ENCODE peak calls at places on chromosomes 4 and X, in eight cellular contexts. D is fibroblast of mammary gland, F is thoracic aorta, I is hypothalamus, M is amniotic stem cell, H is HepG2, R is astrocyte of the spinal cord, G is kidney glomerular epithelial cell. A is an unnamed sample.

GRCh38 chr4:93776386-93777080 is 52.0 kb upstream of the ATOH1 start:
- DNase-seq in F (no peak), I (no peak), H (no peak), G (peak), D (peak), M (no peak), R (peak), A (no peak)

GRCh38 chr4:76280488-76281441 is 25.8 kb upstream of the STBD1 start:
- DNase-seq in M (no peak), G (no peak), I (no peak), D (no peak), R (no peak), F (no peak), H (no peak), A (no peak)

GRCh38 chrX:26026179-26026578 is 112.0 kb upstream of the MAGEB18 start:
- DNase-seq in R (peak), H (no peak), F (no peak), D (no peak), M (no peak), I (no peak), G (no peak), A (no peak)

GRCh38 chrX:84046403-84046984 is 141.5 kb downstream of the RPS6KA6 start:
- DNase-seq in M (no peak), F (no peak), R (peak), D (peak), H (peak), G (no peak), I (no peak), A (peak)

GRCh38 chrX:3420316-3420715 is 73.9 kb upstream of the MXRA5 start:
- DNase-seq in I (no peak), H (no peak), R (no peak), F (no peak), D (no peak), G (no peak), M (no peak), A (no peak)

GRCh38 chr4:18214656-18215055 is 193.1 kb upstream of the LCORL start:
- DNase-seq in F (no peak), G (no peak), H (no peak), I (no peak), D (no peak), M (no peak), R (no peak), A (no peak)

GRCh38 chr4:37822220-37822619 is 4.3 kb upstream of the PGM2 start:
- DNase-seq in G (no peak), R (no peak), I (no peak), M (no peak), H (no peak), F (no peak), D (peak), A (no peak)

GRCh38 chr4:86543560-86544312 is 50.4 kb upstream of the PTPN13 start:
- DNase-seq in I (no peak), D (no peak), R (peak), F (no peak), M (no peak), H (no peak), G (peak), A (peak)

GRCh38 chrX:152824841-152825374 is 5.6 kb downstream of the CETN2 start:
- DNase-seq in R (no peak), G (no peak), H (no peak), F (no peak), M (no peak), D (peak), I (no peak), A (no peak)

GRCh38 chr4:7394681-7395451 is 39.9 kb downstream of the PSAPL1 start:
- DNase-seq in H (no peak), D (no peak), R (no peak), I (no peak), G (no peak), F (no peak), M (no peak), A (no peak)

GRCh38 chrX:139766545-139766983 is 58.6 kb upstream of the MCF2 start:
- DNase-seq in M (no peak), R (no peak), F (no peak), G (no peak), H (no peak), D (no peak), I (no peak), A (no peak)

GRCh38 chr4:145285928-145286327 is 105.5 kb upstream of the OTUD4 start:
- DNase-seq in F (no peak), I (no peak), H (no peak), M (no peak), R (peak), G (peak), D (peak), A (peak)

GRCh38 chr4:118389731-118390520 is 37.1 kb upstream of the PRSS12 start:
- DNase-seq in F (no peak), G (no peak), D (no peak), M (no peak), R (no peak), H (no peak), I (no peak), A (no peak)

GRCh38 chr4:15717126-15717525 is 14.3 kb downstream of the BST1 start:
- DNase-seq in D (no peak), R (peak), I (no peak), M (no peak), F (no peak), G (peak), H (no peak), A (peak)

GRCh38 chr4:160129439-160129838 is 1026.6 kb downstream of the RAPGEF2 start:
- DNase-seq in I (no peak), R (peak), D (peak), G (peak), H (no peak), M (no peak), F (no peak), A (peak)

GRCh38 chrX:139811942-139812629 is 104.1 kb upstream of the MCF2 start:
- DNase-seq in H (no peak), F (no peak), I (no peak), M (no peak), D (no peak), R (no peak), G (no peak), A (no peak)

GRCh38 chrX:75273483-75273882 is 402 bp upstream of the UPRT start:
- DNase-seq in I (no peak), R (no peak), M (no peak), H (no peak), D (no peak), F (no peak), G (peak), A (no peak)

GRCh38 chr4:41880022-41880837 is 55.0 kb upstream of the TMEM33 start:
- DNase-seq in G (no peak), F (no peak), R (no peak), D (no peak), M (no peak), I (no peak), H (no peak), A (no peak)

GRCh38 chr4:138561906-138562305 is 319.8 kb upstream of the SLC7A11 start:
- DNase-seq in D (no peak), F (no peak), I (no peak), G (no peak), R (no peak), M (no peak), H (no peak), A (no peak)

GRCh38 chrX:109733658-109734022 is 583 bp upstream of the ACSL4 start:
- DNase-seq in H (no peak), D (no peak), M (no peak), I (no peak), R (no peak), G (no peak), F (no peak), A (no peak)

GRCh38 chr4:64407000-64407399 is 2.2 kb downstream of the TECRL start:
- DNase-seq in M (no peak), G (no peak), F (no peak), H (no peak), D (no peak), I (no peak), R (no peak), A (no peak)

GRCh38 chr4:120071192-120071795 is 4.6 kb upstream of the MAD2L1 start:
- DNase-seq in G (peak), R (peak), F (no peak), I (no peak), M (peak), D (peak), H (peak), A (peak)

GRCh38 chrX:113408843-113409242 is 568.2 kb upstream of the AMOT start:
- DNase-seq in H (no peak), R (no peak), I (no peak), M (no peak), F (no peak), D (no peak), G (no peak), A (no peak)

GRCh38 chr4:76784237-76784636 is 113.7 kb downstream of the SOWAHB start:
- DNase-seq in H (no peak), R (no peak), D (peak), G (no peak), I (no peak), M (no peak), F (no peak), A (peak)

GRCh38 chr4:126591583-126591982 is 1041.2 kb upstream of the INTU start:
- DNase-seq in H (no peak), D (peak), I (no peak), R (peak), G (no peak), M (no peak), F (no peak), A (no peak)

GRCh38 chrX:39016551-39016950 is 215.3 kb downstream of the MID1IP1 start:
- DNase-seq in F (no peak), D (no peak), G (no peak), R (no peak), I (no peak), H (no peak), M (no peak), A (no peak)

GRCh38 chr4:119035941-119036737 is 99.5 kb upstream of the MYOZ2 start:
- DNase-seq in H (no peak), I (no peak), R (no peak), D (no peak), F (no peak), G (no peak), M (no peak), A (peak)

GRCh38 chr4:186906722-186907121 is 183.1 kb upstream of the FAT1 start:
- DNase-seq in G (no peak), F (no peak), H (no peak), R (no peak), M (no peak), D (no peak), I (no peak), A (no peak)

GRCh38 chrX:131746491-131746968 is 202.7 kb downstream of the OR13H1 start:
- DNase-seq in H (no peak), M (peak), I (no peak), D (peak), G (no peak), R (peak), F (no peak), A (no peak)

GRCh38 chr4:172649143-172649542 is 519.5 kb upstream of the GALNT7 start:
- DNase-seq in D (no peak), I (no peak), H (no peak), M (no peak), F (no peak), G (no peak), R (no peak), A (no peak)

GRCh38 chr4:26181616-26182015 is 139.2 kb upstream of the RBPJ start:
- DNase-seq in I (no peak), R (peak), G (no peak), F (no peak), M (no peak), D (peak), H (no peak), A (no peak)

GRCh38 chr4:45385306-45385705 is 659.0 kb upstream of the GNPDA2 start:
- DNase-seq in D (no peak), G (no peak), M (no peak), F (no peak), H (no peak), I (no peak), R (no peak), A (no peak)

GRCh38 chr4:122783301-122784215 is 43.1 kb upstream of the FGF2 start:
- DNase-seq in I (no peak), H (peak), D (peak), M (peak), R (peak), G (peak), F (peak), A (peak)

GRCh38 chr4:12179264-12179616 is 750.5 kb upstream of the HS3ST1 start:
- DNase-seq in G (no peak), M (no peak), D (no peak), R (no peak), I (no peak), F (no peak), H (no peak), A (no peak)

GRCh38 chr4:174120446-174121142 is 162.9 kb downstream of the FBXO8 start:
- DNase-seq in I (no peak), G (peak), F (peak), H (peak), D (peak), R (peak), M (peak), A (peak)

A was measured in ACHN.